ENCODE peak calls at places on chromosomes 6 and 20, in ten cellular contexts. R is kidney; M is CD4-positive, alpha-beta memory T cell; A is keratinocyte; T is psoas muscle; C is A673; F is CD8-positive, alpha-beta T cell; E is sigmoid colon; I is body of pancreas; N is left ventricle myocardium inferior. D is an unnamed sample. For H3K9me3, the result is how much of the 10 kb centered on the place peaks cover.

GRCh38 chr6:7954477-7955200 is 44.1 kb upstream of the TXNDC5 start:
- DNase-seq in I (no peak), M (no peak), N (no peak), E (no peak), C (no peak), R (no peak), A (no peak), F (no peak), T (no peak), D (no peak)

GRCh38 chr6:44268095-44268628 is 2.1 kb upstream of the TMEM151B start:
- DNase-seq in N (no peak), M (peak), I (peak), T (peak), F (peak), E (no peak), A (no peak), R (no peak), C (peak), D (peak)

GRCh38 chr20:3041818-3042504 is 1.5 kb upstream of the GNRH2 start:
- DNase-seq in E (no peak), F (no peak), C (no peak), A (no peak), I (peak), N (no peak), T (no peak), M (no peak), R (no peak), D (no peak)

GRCh38 chr20:51366155-51366886 is 176.2 kb downstream of the NFATC2 start:
- DNase-seq in E (peak), M (no peak), F (no peak), N (peak), T (peak), R (peak), I (peak), C (peak), A (no peak), D (no peak)

GRCh38 chr20:35339007-35339406 is 46.8 kb upstream of the FAM83C start:
- DNase-seq in R (no peak), N (no peak), A (no peak), T (no peak), M (no peak), I (no peak), C (no peak), E (no peak), F (no peak), D (no peak)

GRCh38 chr6:123306334-123306733 is 310.3 kb downstream of the CLVS2 start:
- DNase-seq in E (no peak), C (no peak), F (no peak), A (no peak), M (no peak), N (no peak), T (no peak), I (no peak), R (no peak), D (no peak)

GRCh38 chr6:43113431-43114260 is 37.5 kb downstream of the PTK7 start:
- DNase-seq in R (peak), M (no peak), F (no peak), E (no peak), N (no peak), I (no peak), T (no peak), C (peak), A (no peak), D (no peak)

GRCh38 chr20:32516985-32517873 is 67.9 kb downstream of the NOL4L start:
- DNase-seq in I (peak), A (no peak), C (no peak), R (peak), F (no peak), M (no peak), N (no peak), T (no peak), E (no peak), D (no peak)

GRCh38 chr20:18057106-18057993 is at the start of gene OVOL2:
- DNase-seq in C (no peak), A (peak), F (no peak), E (no peak), N (no peak), T (no peak), I (peak), M (no peak), R (peak), D (no peak)

DNA sequence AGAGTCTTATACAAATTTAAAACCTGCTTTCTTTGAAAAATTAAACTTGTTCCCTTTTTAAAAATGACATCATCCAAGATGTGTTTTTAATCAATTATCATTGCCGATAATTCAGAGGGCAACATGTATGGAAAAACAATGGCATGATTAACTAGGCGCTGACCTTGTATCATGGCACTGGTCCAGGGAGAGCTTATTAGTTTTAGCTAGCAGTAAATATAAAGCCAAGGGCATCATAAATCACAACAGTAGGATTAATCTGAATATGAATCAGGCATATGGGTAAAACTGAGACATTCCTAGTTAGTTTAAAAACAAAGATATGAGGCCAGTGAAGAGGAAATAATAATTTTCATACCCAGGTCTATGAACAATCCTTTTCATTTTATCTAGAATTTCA is 374.0 kb downstream of the HDGFL1 start:
- DNase-seq in M (no peak), T (no peak), N (no peak), A (no peak), E (no peak), I (no peak), R (no peak), F (no peak), C (no peak), D (no peak)
- H3K9me3 ChIP-seq in M (under half), T (under half), N (under half), A (under half), E (under half), I (under half), R (under half), F (under half), C (under half), D (under half)

DNA sequence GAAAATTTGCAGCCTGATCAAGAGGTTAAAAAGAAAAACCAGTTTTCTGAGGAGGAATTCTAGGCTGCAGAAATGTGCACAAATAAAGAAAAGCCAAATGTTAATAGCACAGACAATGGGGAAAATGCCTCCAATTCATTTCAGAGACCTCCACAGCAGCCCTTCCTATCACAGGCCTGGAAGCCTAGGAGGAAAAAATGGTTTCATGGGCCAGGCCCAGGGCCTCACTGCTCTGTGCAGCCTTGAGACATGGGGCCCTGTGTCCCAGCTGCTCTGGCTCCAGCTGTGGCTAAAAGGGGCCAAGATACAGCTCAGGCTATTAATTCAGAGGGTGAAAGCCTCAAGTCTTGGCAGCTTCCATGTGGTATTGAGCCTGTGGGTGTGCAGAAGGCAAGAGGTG is 18.9 kb downstream of the AHI1 start:
- DNase-seq in I (no peak), N (no peak), F (no peak), T (no peak), R (no peak), M (no peak), A (no peak), C (no peak), E (no peak), D (no peak)
- H3K9me3 ChIP-seq in I (under half), N (under half), F (under half), T (under half), R (under half), M (under half), A (under half), C (under half), E (under half), D (under half)

GRCh38 chr6:166560222-166560621 is 26.3 kb downstream of the RAMACL start:
- DNase-seq in R (no peak), T (no peak), E (no peak), C (no peak), A (no peak), M (no peak), F (no peak), I (no peak), N (no peak), D (no peak)
- H3K9me3 ChIP-seq in R (under half), T (under half), E (under half), C (under half), A (under half), M (under half), F (under half), I (under half), N (under half), D (under half)

DNA sequence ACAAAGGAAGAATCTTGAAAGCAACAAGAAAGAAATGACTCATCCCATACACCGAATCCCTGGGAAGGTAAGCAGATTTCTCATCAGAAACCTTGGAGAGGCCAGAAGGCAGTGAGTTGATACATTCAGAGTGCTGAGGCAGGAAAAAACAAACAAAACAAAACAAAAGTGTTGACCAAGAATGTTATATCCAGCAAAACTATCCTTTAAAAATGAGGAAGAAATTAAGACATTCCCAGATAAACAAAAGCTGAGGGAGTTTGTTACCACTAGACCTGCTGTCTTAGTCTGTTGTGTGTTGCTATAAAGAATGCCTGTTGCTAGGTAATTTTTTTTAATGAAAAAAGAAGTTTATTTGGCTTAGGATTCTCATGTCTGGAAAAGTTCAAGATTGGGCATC is 33.7 kb upstream of the PPP1R3G start:
- DNase-seq in C (no peak), F (no peak), M (no peak), T (no peak), A (no peak), R (no peak), N (no peak), I (no peak), E (no peak), D (no peak)
- H3K9me3 ChIP-seq in C (under half), F (under half), M (under half), T (under half), A (under half), R (under half), N (under half), I (under half), E (under half), D (under half)

DNA sequence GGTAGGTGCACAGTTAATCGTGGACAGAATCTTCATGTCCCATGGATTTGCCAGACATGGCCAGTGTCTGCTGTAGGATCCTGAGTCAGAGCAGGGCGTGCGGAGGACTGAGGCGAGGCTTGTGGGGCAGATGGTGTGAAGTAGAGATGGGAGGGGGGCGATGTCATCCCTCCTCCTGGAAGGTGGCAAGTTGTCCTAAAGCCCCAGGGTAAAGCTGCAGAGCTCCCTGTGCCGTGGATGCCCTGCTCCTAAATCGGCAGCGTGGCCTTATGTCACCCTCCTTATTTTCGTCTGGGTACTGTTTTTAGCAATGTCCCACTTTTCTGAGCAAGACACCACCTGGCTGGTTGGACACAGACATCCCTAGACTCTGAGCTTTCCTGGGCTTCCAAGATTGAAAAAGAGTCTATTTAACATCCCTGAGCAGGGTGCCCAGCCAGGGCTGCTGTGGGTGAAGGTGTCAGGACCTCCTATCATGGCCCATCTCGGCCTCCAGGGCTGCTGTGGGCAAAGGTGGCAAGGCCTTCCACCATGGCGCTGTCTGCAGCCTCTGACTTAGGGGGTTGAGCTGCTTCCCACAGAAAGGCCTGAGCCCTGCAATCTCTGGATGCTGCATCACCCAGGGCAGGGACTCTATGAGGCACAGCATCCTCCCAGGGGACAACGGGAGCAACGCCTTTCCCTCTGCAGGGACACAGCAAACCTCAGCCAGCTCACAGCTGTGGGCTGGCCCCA is 145.4 kb downstream of the TTLL2 start:
- DNase-seq in N (no peak), I (no peak), C (no peak), M (no peak), F (no peak), R (no peak), A (no peak), T (no peak), E (no peak), D (no peak)
- H3K9me3 ChIP-seq in N (under half), I (under half), C (under half), M (under half), F (under half), R (under half), A (under half), T (under half), E (under half), D (under half)

D was measured in T-helper 17 cell.